ENCODE peak calls at places on chromosome 11, in nine cellular contexts. T is type B pancreatic cell; V is natural killer cell treated with Interleukin-12 subunit alpha and Interleukin-12 subunit beta and Interleukin-15 and Interleukin-18, amount 100 ng/mL, for 72 hours; K is H4; S is OCI-LY7; L is stimulated activated CD4-positive, alpha-beta T cell treated with anti-CD3 and anti-CD28 coated beads, Interleukin-15, amount 100 ng/mL, for 1 hour; C is Calu3; J is GM12865; X is NCI-H774. N is an unnamed sample.

GRCh38 chr11:75261474-75261847 is 20.9 kb downstream of the TPBGL start:
- DNase-seq in T (no peak), V (no peak), K (no peak), S (no peak), L (no peak), C (no peak), J (no peak), X (no peak), N (no peak)

GRCh38 chr11:130725417-130726233 is 190.7 kb downstream of the SNX19 start:
- DNase-seq in T (no peak), V (no peak), K (no peak), S (no peak), L (no peak), C (no peak), J (no peak), X (no peak), N (no peak)

GRCh38 chr11:16191852-16192240 is 164.5 kb downstream of the SOX6 start:
- DNase-seq in T (no peak), V (no peak), K (no peak), S (peak), L (no peak), C (no peak), J (no peak), X (no peak), N (peak)

GRCh38 chr11:76496174-76496573 is 51.4 kb downstream of the EMSY start:
- DNase-seq in T (no peak), V (no peak), K (no peak), S (no peak), L (no peak), C (no peak), J (no peak), X (no peak), N (no peak)

GRCh38 chr11:93528252-93528651 is 14.9 kb downstream of the SMCO4 start:
- DNase-seq in T (no peak), V (no peak), K (no peak), S (no peak), L (no peak), C (no peak), J (no peak), X (no peak), N (no peak)

GRCh38 chr11:100674212-100674611 is 12.9 kb upstream of the ARHGAP42 start:
- DNase-seq in T (no peak), V (no peak), K (no peak), S (no peak), L (no peak), C (no peak), J (no peak), X (no peak), N (no peak)

GRCh38 chr11:133104014-133104753 is 428.1 kb downstream of the OPCML start:
- DNase-seq in T (no peak), V (no peak), K (no peak), S (no peak), L (no peak), C (no peak), J (no peak), X (no peak), N (no peak)

GRCh38 chr11:65304613-65305012 is 10.1 kb upstream of the CDC42EP2 start:
- DNase-seq in T (no peak), V (no peak), K (no peak), S (no peak), L (no peak), C (no peak), J (no peak), X (no peak), N (no peak)

GRCh38 chr11:84384637-84385227 is 1098.6 kb upstream of the CCDC90B start:
- DNase-seq in T (no peak), V (no peak), K (peak), S (peak), L (no peak), C (peak), J (peak), X (peak), N (peak)

GRCh38 chr11:120563698-120564572 is 52.4 kb downstream of the GRIK4 start:
- DNase-seq in T (no peak), V (no peak), K (no peak), S (no peak), L (no peak), C (no peak), J (no peak), X (no peak), N (peak)

GRCh38 chr11:67646535-67647336 is 3.8 kb downstream of the ACY3 start:
- DNase-seq in T (no peak), V (no peak), K (no peak), S (peak), L (no peak), C (peak), J (peak), X (no peak), N (no peak)

GRCh38 chr11:93567406-93567819 is 24.2 kb upstream of the SMCO4 start:
- DNase-seq in T (no peak), V (no peak), K (no peak), S (no peak), L (no peak), C (no peak), J (no peak), X (no peak), N (no peak)

GRCh38 chr11:78228467-78228866 is 39.7 kb downstream of the USP35 start:
- DNase-seq in T (no peak), V (no peak), K (peak), S (peak), L (no peak), C (peak), J (peak), X (peak), N (no peak)

GRCh38 chr11:75872887-75873416 is 57.9 kb downstream of the UVRAG start:
- DNase-seq in T (no peak), V (no peak), K (no peak), S (no peak), L (no peak), C (no peak), J (peak), X (no peak), N (no peak)

GRCh38 chr11:5069272-5069671 is at the start of gene OR52E1:
- DNase-seq in T (no peak), V (no peak), K (no peak), S (no peak), L (no peak), C (no peak), J (no peak), X (no peak), N (no peak)

GRCh38 chr11:10657308-10658271 is 36.0 kb downstream of the IRAG1 start:
- DNase-seq in T (no peak), V (no peak), K (peak), S (no peak), L (no peak), C (no peak), J (peak), X (no peak), N (no peak)

GRCh38 chr11:11757871-11758270 is 83.9 kb upstream of the USP47 start:
- DNase-seq in T (no peak), V (no peak), K (no peak), S (no peak), L (no peak), C (no peak), J (no peak), X (no peak), N (peak)

GRCh38 chr11:22875869-22876473 is 15.7 kb upstream of the CCDC179 start:
- DNase-seq in T (no peak), V (no peak), K (peak), S (peak), L (peak), C (peak), J (peak), X (peak), N (peak)

GRCh38 chr11:2178906-2179494 is 7.4 kb upstream of the TH start:
- DNase-seq in T (no peak), V (no peak), K (peak), S (no peak), L (no peak), C (peak), J (no peak), X (no peak), N (no peak)

GRCh38 chr11:65035579-65035978 is 5.4 kb upstream of the SAC3D1 start:
- DNase-seq in T (no peak), V (no peak), K (no peak), S (no peak), L (no peak), C (no peak), J (no peak), X (no peak), N (no peak)

GRCh38 chr11:38411149-38411548 is 1813.1 kb upstream of the RAG2 start:
- DNase-seq in T (no peak), V (no peak), K (no peak), S (no peak), L (no peak), C (no peak), J (no peak), X (no peak), N (no peak)

GRCh38 chr11:3994030-3994640 is 100.5 kb upstream of the RRM1 start:
- DNase-seq in T (no peak), V (no peak), K (peak), S (no peak), L (no peak), C (no peak), J (no peak), X (no peak), N (no peak)

GRCh38 chr11:58485961-58486360 is 21.9 kb downstream of the OR5B21 start:
- DNase-seq in T (no peak), V (no peak), K (no peak), S (no peak), L (no peak), C (no peak), J (no peak), X (no peak), N (no peak)

GRCh38 chr11:20162824-20163777 is 2.8 kb upstream of the DBX1 start:
- DNase-seq in T (no peak), V (no peak), K (no peak), S (no peak), L (no peak), C (peak), J (no peak), X (no peak), N (peak)

GRCh38 chr11:114705280-114706024 is 27.1 kb downstream of the NXPE2 start:
- DNase-seq in T (no peak), V (no peak), K (no peak), S (no peak), L (no peak), C (no peak), J (no peak), X (peak), N (no peak)